ENCODE peak calls at places on chromosome 4, in five cellular contexts. A is fibroblast of villous mesenchyme; C is cardiac fibroblast; U is cardiac muscle cell; V is effector memory CD4-positive, alpha-beta T cell. G is an unnamed sample.
A peak's percentile ranks its signal among the peaks of the same experiment; 100 is the strongest.

GRCh38 chr4:173214661-173215060 is 46.0 kb downstream of the GALNT7 start:
- DNase-seq in A (peak; percentile 13), C (peak; percentile 50), U (no peak), V (no peak), G (no peak)

GRCh38 chr4:146340798-146341197 is 126.5 kb downstream of the REELD1 start:
- DNase-seq in A (peak; percentile 28), C (peak; percentile 54), U (peak; percentile 5), V (no peak), G (no peak)

GRCh38 chr4:108620101-108620932 is at the start of gene RPL34:
- DNase-seq in A (peak; percentile 99), C (peak; percentile 99), U (peak; percentile 98), V (peak; percentile 92), G (peak; percentile 93)

GRCh38 chr4:146976145-146976544 is 30.5 kb upstream of the TTC29 start:
- DNase-seq in A (no peak), C (no peak), U (no peak), V (no peak), G (no peak)

GRCh38 chr4:74181225-74181624 is 23.3 kb downstream of the MTHFD2L start:
- DNase-seq in A (peak; percentile 26), C (peak; percentile 67), U (no peak), V (no peak), G (no peak)

GRCh38 chr4:102781570-102781969 is 20.8 kb upstream of the MANBA start:
- DNase-seq in A (no peak), C (no peak), U (no peak), V (no peak), G (no peak)

GRCh38 chr4:150033937-150034336 is 44.3 kb upstream of the DCLK2 start:
- DNase-seq in A (peak; percentile 47), C (peak; percentile 45), U (no peak), V (no peak), G (no peak)

GRCh38 chr4:105989411-105990242 is 94.4 kb downstream of the NPNT start:
- DNase-seq in A (no peak), C (no peak), U (no peak), V (no peak), G (no peak)

GRCh38 chr4:38145033-38145673 is 185.0 kb downstream of the PTTG2 start:
- DNase-seq in A (peak; percentile 71), C (peak; percentile 49), U (no peak), V (no peak), G (no peak)

GRCh38 chr4:73230865-73231517 is 27.6 kb downstream of the ANKRD17 start:
- DNase-seq in A (no peak), C (no peak), U (no peak), V (no peak), G (no peak)

GRCh38 chr4:121736735-121737351 is 28.1 kb downstream of the SMIM43 start:
- DNase-seq in A (peak; percentile 73), C (peak; percentile 80), U (peak; percentile 47), V (no peak), G (no peak)

GRCh38 chr4:151690164-151690856 is 70.5 kb downstream of the GATB start:
- DNase-seq in A (peak; percentile 71), C (peak; percentile 44), U (no peak), V (no peak), G (peak; percentile 29)

GRCh38 chr4:86453044-86453501 is 93.2 kb upstream of the MAPK10 start:
- DNase-seq in A (peak; percentile 26), C (peak; percentile 30), U (no peak), V (no peak), G (no peak)

GRCh38 chr4:82201805-82202636 is 171.8 kb downstream of the HNRNPD start:
- DNase-seq in A (peak; percentile 48), C (peak; percentile 53), U (peak; percentile 60), V (peak; percentile 6), G (no peak)

GRCh38 chr4:173025131-173025530 is 143.5 kb upstream of the GALNT7 start:
- DNase-seq in A (peak; percentile 71), C (peak; percentile 89), U (peak; percentile 80), V (no peak), G (no peak)

GRCh38 chr4:147741190-147741788 is 9.4 kb downstream of the ARHGAP10 start:
- DNase-seq in A (peak; percentile 64), C (peak; percentile 42), U (no peak), V (no peak), G (no peak)

GRCh38 chr4:170931326-170931725 is 841.6 kb upstream of the AADAT start:
- DNase-seq in A (no peak), C (no peak), U (no peak), V (no peak), G (no peak)

GRCh38 chr4:144787365-144788263 is 141.7 kb downstream of the HHIP start:
- DNase-seq in A (peak; percentile 47), C (peak; percentile 72), U (peak; percentile 62), V (no peak), G (no peak)

GRCh38 chr4:145541266-145541770 is 59.7 kb downstream of the SMAD1 start:
- DNase-seq in A (no peak), C (peak; percentile 48), U (no peak), V (no peak), G (no peak)

GRCh38 chr4:16225139-16225538 is 1.1 kb downstream of the TAPT1 start:
- DNase-seq in A (peak; percentile 43), C (peak; percentile 60), U (no peak), V (no peak), G (no peak)

GRCh38 chr4:109184421-109184956 is 118.0 kb downstream of the COL25A1 start:
- DNase-seq in A (peak; percentile 21), C (peak; percentile 18), U (no peak), V (no peak), G (no peak)

GRCh38 chr4:5798447-5798846 is 87.4 kb downstream of the EVC start:
- DNase-seq in A (no peak), C (peak; percentile 52), U (no peak), V (no peak), G (no peak)

GRCh38 chr4:76523593-76523992 is 88.6 kb downstream of the SHROOM3 start:
- DNase-seq in A (no peak), C (no peak), U (no peak), V (no peak), G (no peak)

GRCh38 chr4:178752954-178753525 is 1310.8 kb upstream of the AGA start:
- DNase-seq in A (no peak), C (no peak), U (peak; percentile 20), V (no peak), G (no peak)

GRCh38 chr4:53777244-53777984 is 186.1 kb upstream of the LNX1 start:
- DNase-seq in A (peak; percentile 90), C (peak; percentile 92), U (no peak), V (no peak), G (peak; percentile 63)

GRCh38 chr4:85642356-85643100 is 167.6 kb downstream of the ARHGAP24 start:
- DNase-seq in A (no peak), C (no peak), U (no peak), V (no peak), G (no peak)

GRCh38 chr4:51870441-51871188 is 27.7 kb downstream of the DCUN1D4 start:
- DNase-seq in A (no peak), C (peak; percentile 45), U (no peak), V (no peak), G (no peak)

GRCh38 chr4:109730294-109731051 is 603 bp upstream of the PLA2G12A start:
- DNase-seq in A (peak; percentile 58), C (peak; percentile 58), U (peak; percentile 66), V (no peak), G (peak; percentile 9)

DNA sequence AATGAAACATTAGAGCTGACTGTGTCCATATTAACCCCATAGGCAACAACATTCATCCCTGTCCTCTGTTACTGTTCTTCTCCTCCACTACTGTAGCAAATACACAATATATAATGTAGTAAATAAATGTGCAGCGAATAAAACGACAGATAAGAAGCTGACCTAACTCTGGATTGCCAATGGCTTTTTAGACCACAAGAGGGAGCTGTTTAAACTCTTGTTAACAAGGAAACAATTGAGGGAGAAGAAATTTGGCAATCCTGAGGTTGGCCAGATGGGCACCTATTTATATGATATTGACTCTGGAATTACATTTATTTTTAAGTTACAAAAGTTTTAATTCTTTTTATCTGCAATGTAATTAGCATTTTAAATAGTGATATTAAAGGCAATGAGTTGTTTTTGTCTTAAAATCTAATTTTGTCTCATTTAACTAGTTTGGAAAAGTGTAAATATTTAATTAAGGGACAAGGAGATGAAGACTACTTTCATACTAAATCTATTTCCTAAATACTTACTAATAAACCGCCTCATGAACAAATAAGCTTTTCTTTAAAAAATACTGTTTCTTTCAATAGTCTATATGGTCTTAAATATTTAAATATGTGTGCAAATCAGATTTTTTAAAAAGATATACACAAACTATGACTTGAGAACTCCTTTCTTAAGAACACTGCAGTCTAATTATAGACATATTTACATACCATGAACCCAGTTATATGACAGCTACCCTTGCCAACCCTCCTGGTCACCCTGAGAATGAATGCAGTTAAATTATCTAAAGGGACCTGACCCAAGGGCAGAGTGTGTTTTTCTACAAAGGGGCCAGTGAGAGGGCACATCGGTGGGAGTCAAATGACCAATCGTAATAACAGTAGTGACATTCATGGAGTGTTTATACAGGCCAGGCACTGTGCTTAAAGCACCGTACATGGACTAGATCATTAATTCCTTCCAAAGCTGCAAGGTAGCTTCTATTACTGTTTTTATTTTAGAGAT is 52.9 kb upstream of the HPF1 start:
- DNase-seq in A (peak; percentile 84), C (peak; percentile 93), U (peak; percentile 86), V (no peak), G (no peak)
- H3K4me3 ChIP-seq in A (no peak overlapping the region), C (no peak overlapping the region), U (no peak overlapping the region), V (no peak overlapping the region), G (no peak overlapping the region)

DNA sequence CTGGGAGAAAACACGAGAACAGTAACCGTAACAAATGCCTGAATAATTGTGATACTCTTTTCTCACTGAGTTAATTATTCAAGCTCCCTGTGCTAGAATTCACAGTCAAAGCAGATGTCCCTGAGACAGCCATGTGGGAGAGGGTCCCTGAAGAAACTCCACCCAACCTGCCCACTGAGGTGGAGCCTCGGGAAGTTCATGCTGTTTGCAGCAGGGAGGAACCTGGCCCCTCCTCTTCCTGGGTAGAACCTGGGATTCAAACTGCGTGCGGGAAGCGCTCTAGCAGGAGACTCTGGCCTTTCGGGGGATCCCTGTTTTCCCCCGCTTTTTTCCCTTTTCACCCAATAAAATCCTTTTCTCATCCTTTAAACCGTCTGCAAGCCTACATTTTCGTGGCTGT is 20.2 kb upstream of the RHOH start:
- DNase-seq in A (peak; percentile 10), C (no peak), U (no peak), V (no peak), G (no peak)
- H3K4me3 ChIP-seq in A (peak overlapping the region; percentile 42), C (no peak overlapping the region), U (no peak overlapping the region), V (no peak overlapping the region), G (no peak overlapping the region)

DNA sequence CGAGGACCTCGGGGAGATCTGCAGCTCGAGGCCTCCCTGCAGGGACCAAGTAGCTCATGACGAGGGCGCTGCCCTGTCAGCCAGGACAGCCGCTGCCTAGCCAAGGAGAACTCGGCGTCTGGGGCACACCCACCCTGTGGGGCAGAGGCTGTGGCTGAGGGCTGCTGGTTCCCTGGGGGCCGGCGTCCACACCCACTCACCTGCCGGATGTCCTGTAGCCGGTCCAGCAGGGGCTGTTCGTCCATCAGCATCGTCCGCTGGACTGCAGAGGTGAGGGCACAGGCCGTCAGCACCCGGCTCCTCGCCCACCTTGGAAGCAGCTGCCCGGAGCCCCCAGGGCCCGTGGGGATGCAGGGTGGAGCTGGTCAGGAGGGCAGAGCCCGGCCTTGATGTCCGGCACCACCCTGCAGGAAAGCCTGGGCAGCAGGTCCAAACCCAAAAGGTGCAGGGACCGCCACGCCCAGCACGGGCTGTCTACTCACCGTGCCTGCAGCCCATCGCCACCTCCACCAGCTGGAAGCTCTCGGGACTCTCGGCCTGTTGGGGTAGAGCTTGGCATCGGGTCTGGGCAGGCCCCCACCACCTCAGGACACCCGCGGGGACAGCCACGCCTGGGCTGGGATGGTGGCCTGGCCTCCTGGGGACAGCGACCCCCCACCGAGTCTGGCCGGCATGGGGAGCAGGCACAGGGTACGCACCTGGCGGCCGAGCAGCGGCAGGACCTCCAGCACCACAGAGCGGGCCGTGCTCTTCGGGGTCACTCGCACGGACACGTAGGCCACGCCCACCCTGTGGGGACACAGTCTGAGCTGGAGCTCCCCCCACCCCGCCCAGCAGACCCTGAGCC is 6.9 kb downstream of the DGKQ start:
- DNase-seq in A (no peak), C (no peak), U (no peak), V (no peak), G (no peak)
- H3K4me3 ChIP-seq in A (no peak overlapping the region), C (no peak overlapping the region), U (no peak overlapping the region), V (no peak overlapping the region), G (no peak overlapping the region)

GRCh38 chr4:4666187-4666586 is 124.3 kb upstream of the STX18 start:
- DNase-seq in A (no peak), C (no peak), U (no peak), V (no peak), G (no peak)
- H3K4me3 ChIP-seq in A (no peak overlapping the region), C (no peak overlapping the region), U (no peak overlapping the region), V (no peak overlapping the region), G (no peak overlapping the region)